ENCODE peak calls at places on chromosomes 5 and 9, in nine cellular contexts. One of them, this sample, is unnamed.
A peak's percentile ranks its signal among the peaks of the same experiment; 100 is the strongest.

GRCh38 chr5:66814146-66814991 is 218.2 kb downstream of the MAST4 start:
- DNase-seq in heart left ventricle: no peak
- DNase-seq in astrocyte: peak; percentile 20
- DNase-seq in gastrocnemius medialis: no peak
- DNase-seq in tibial artery: no peak
- DNase-seq in left lung: no peak
- DNase-seq in ovary: peak; percentile 29
- DNase-seq in testis: peak; percentile 46
- DNase-seq in endodermal cell: peak; percentile 76
- DNase-seq in this sample: peak; percentile 29

GRCh38 chr5:88881566-88881965 is 1.4 kb downstream of the MEF2C start:
- DNase-seq in heart left ventricle: no peak
- DNase-seq in astrocyte: no peak
- DNase-seq in gastrocnemius medialis: no peak
- DNase-seq in tibial artery: no peak
- DNase-seq in left lung: no peak
- DNase-seq in ovary: no peak
- DNase-seq in testis: no peak
- DNase-seq in endodermal cell: no peak
- DNase-seq in this sample: no peak

GRCh38 chr9:86827893-86828292 is 119.4 kb downstream of the GAS1 start:
- DNase-seq in heart left ventricle: no peak
- DNase-seq in astrocyte: no peak
- DNase-seq in gastrocnemius medialis: no peak
- DNase-seq in tibial artery: no peak
- DNase-seq in left lung: no peak
- DNase-seq in ovary: peak; percentile 35
- DNase-seq in testis: no peak
- DNase-seq in endodermal cell: no peak
- DNase-seq in this sample: no peak

GRCh38 chr9:130327070-130327780 is 61.7 kb downstream of the HMCN2 start:
- DNase-seq in heart left ventricle: no peak
- DNase-seq in astrocyte: no peak
- DNase-seq in gastrocnemius medialis: no peak
- DNase-seq in tibial artery: no peak
- DNase-seq in left lung: no peak
- DNase-seq in ovary: no peak
- DNase-seq in testis: no peak
- DNase-seq in endodermal cell: peak; percentile 93
- DNase-seq in this sample: no peak

GRCh38 chr5:62037972-62038371 is 268.0 kb upstream of the KIF2A start:
- DNase-seq in heart left ventricle: no peak
- DNase-seq in astrocyte: no peak
- DNase-seq in gastrocnemius medialis: no peak
- DNase-seq in tibial artery: no peak
- DNase-seq in left lung: no peak
- DNase-seq in ovary: no peak
- DNase-seq in testis: no peak
- DNase-seq in endodermal cell: no peak
- DNase-seq in this sample: no peak

GRCh38 chr9:83334320-83334719 is 203.9 kb downstream of the FRMD3 start:
- DNase-seq in heart left ventricle: peak; percentile 84
- DNase-seq in astrocyte: peak; percentile 26
- DNase-seq in gastrocnemius medialis: peak; percentile 79
- DNase-seq in tibial artery: peak; percentile 87
- DNase-seq in left lung: peak; percentile 79
- DNase-seq in ovary: peak; percentile 77
- DNase-seq in testis: peak; percentile 88
- DNase-seq in endodermal cell: peak; percentile 92
- DNase-seq in this sample: peak; percentile 80

GRCh38 chr5:77356740-77357139 is 135.4 kb downstream of the WDR41 start:
- DNase-seq in heart left ventricle: no peak
- DNase-seq in astrocyte: peak; percentile 58
- DNase-seq in gastrocnemius medialis: no peak
- DNase-seq in tibial artery: no peak
- DNase-seq in left lung: no peak
- DNase-seq in ovary: no peak
- DNase-seq in testis: no peak
- DNase-seq in endodermal cell: no peak
- DNase-seq in this sample: peak; percentile 56

GRCh38 chr5:9483779-9484178 is 62.1 kb downstream of the SEMA5A start:
- DNase-seq in heart left ventricle: no peak
- DNase-seq in astrocyte: no peak
- DNase-seq in gastrocnemius medialis: no peak
- DNase-seq in tibial artery: no peak
- DNase-seq in left lung: no peak
- DNase-seq in ovary: no peak
- DNase-seq in testis: no peak
- DNase-seq in endodermal cell: no peak
- DNase-seq in this sample: no peak

GRCh38 chr9:133546287-133546680 is 11.8 kb downstream of the ADAMTSL2 start:
- DNase-seq in heart left ventricle: no peak
- DNase-seq in astrocyte: no peak
- DNase-seq in gastrocnemius medialis: no peak
- DNase-seq in tibial artery: no peak
- DNase-seq in left lung: no peak
- DNase-seq in ovary: no peak
- DNase-seq in testis: no peak
- DNase-seq in endodermal cell: no peak
- DNase-seq in this sample: no peak

GRCh38 chr9:21752003-21752402 is 50.4 kb upstream of the MTAP start:
- DNase-seq in heart left ventricle: no peak
- DNase-seq in astrocyte: no peak
- DNase-seq in gastrocnemius medialis: no peak
- DNase-seq in tibial artery: no peak
- DNase-seq in left lung: no peak
- DNase-seq in ovary: no peak
- DNase-seq in testis: no peak
- DNase-seq in endodermal cell: peak; percentile 78
- DNase-seq in this sample: no peak

GRCh38 chr5:172284275-172284971 is 859 bp upstream of the UBTD2 start:
- DNase-seq in heart left ventricle: no peak
- DNase-seq in astrocyte: no peak
- DNase-seq in gastrocnemius medialis: peak; percentile 23
- DNase-seq in tibial artery: peak; percentile 38
- DNase-seq in left lung: peak; percentile 39
- DNase-seq in ovary: no peak
- DNase-seq in testis: peak; percentile 58
- DNase-seq in endodermal cell: no peak
- DNase-seq in this sample: no peak

GRCh38 chr5:150081541-150082283 is 4.6 kb downstream of the CSF1R start:
- DNase-seq in heart left ventricle: peak; percentile 73
- DNase-seq in astrocyte: no peak
- DNase-seq in gastrocnemius medialis: peak; percentile 57
- DNase-seq in tibial artery: peak; percentile 75
- DNase-seq in left lung: peak; percentile 89
- DNase-seq in ovary: peak; percentile 35
- DNase-seq in testis: peak; percentile 49
- DNase-seq in endodermal cell: peak; percentile 56
- DNase-seq in this sample: no peak

GRCh38 chr5:142825378-142826089 is 55.4 kb downstream of the ARHGAP26 start:
- DNase-seq in heart left ventricle: peak; percentile 64
- DNase-seq in astrocyte: no peak
- DNase-seq in gastrocnemius medialis: no peak
- DNase-seq in tibial artery: no peak
- DNase-seq in left lung: no peak
- DNase-seq in ovary: no peak
- DNase-seq in testis: peak; percentile 87
- DNase-seq in endodermal cell: peak; percentile 66
- DNase-seq in this sample: peak; percentile 72

GRCh38 chr5:116853992-116854391 is 279.4 kb upstream of the SEMA6A start:
- DNase-seq in heart left ventricle: no peak
- DNase-seq in astrocyte: no peak
- DNase-seq in gastrocnemius medialis: no peak
- DNase-seq in tibial artery: no peak
- DNase-seq in left lung: no peak
- DNase-seq in ovary: no peak
- DNase-seq in testis: no peak
- DNase-seq in endodermal cell: peak; percentile 57
- DNase-seq in this sample: no peak

GRCh38 chr5:36657563-36657995 is 51.2 kb downstream of the SLC1A3 start:
- DNase-seq in heart left ventricle: peak; percentile 66
- DNase-seq in astrocyte: peak; percentile 100
- DNase-seq in gastrocnemius medialis: peak; percentile 84
- DNase-seq in tibial artery: peak; percentile 81
- DNase-seq in left lung: peak; percentile 66
- DNase-seq in ovary: peak; percentile 68
- DNase-seq in testis: peak; percentile 61
- DNase-seq in endodermal cell: no peak
- DNase-seq in this sample: no peak

GRCh38 chr9:5939530-5939929 is 48.8 kb downstream of the MLANA start:
- DNase-seq in heart left ventricle: no peak
- DNase-seq in astrocyte: no peak
- DNase-seq in gastrocnemius medialis: no peak
- DNase-seq in tibial artery: no peak
- DNase-seq in left lung: no peak
- DNase-seq in ovary: no peak
- DNase-seq in testis: no peak
- DNase-seq in endodermal cell: no peak
- DNase-seq in this sample: no peak

GRCh38 chr5:50580506-50580905 is 85.9 kb upstream of the PARP8 start:
- DNase-seq in heart left ventricle: no peak
- DNase-seq in astrocyte: no peak
- DNase-seq in gastrocnemius medialis: no peak
- DNase-seq in tibial artery: no peak
- DNase-seq in left lung: no peak
- DNase-seq in ovary: no peak
- DNase-seq in testis: no peak
- DNase-seq in endodermal cell: no peak
- DNase-seq in this sample: no peak

GRCh38 chr9:97638666-97639065 is 5.0 kb downstream of the NCBP1 start:
- DNase-seq in heart left ventricle: no peak
- DNase-seq in astrocyte: no peak
- DNase-seq in gastrocnemius medialis: no peak
- DNase-seq in tibial artery: no peak
- DNase-seq in left lung: no peak
- DNase-seq in ovary: no peak
- DNase-seq in testis: no peak
- DNase-seq in endodermal cell: peak; percentile 60
- DNase-seq in this sample: no peak

GRCh38 chr5:149410071-149410470 is 31.0 kb upstream of the IL17B start:
- DNase-seq in heart left ventricle: no peak
- DNase-seq in astrocyte: no peak
- DNase-seq in gastrocnemius medialis: no peak
- DNase-seq in tibial artery: no peak
- DNase-seq in left lung: no peak
- DNase-seq in ovary: peak; percentile 16
- DNase-seq in testis: no peak
- DNase-seq in endodermal cell: no peak
- DNase-seq in this sample: no peak

GRCh38 chr5:154520861-154521453 is 42.9 kb upstream of the HAND1 start:
- DNase-seq in heart left ventricle: no peak
- DNase-seq in astrocyte: no peak
- DNase-seq in gastrocnemius medialis: no peak
- DNase-seq in tibial artery: no peak
- DNase-seq in left lung: no peak
- DNase-seq in ovary: no peak
- DNase-seq in testis: peak; percentile 38
- DNase-seq in endodermal cell: peak; percentile 96
- DNase-seq in this sample: peak; percentile 65

GRCh38 chr5:76016258-76016657 is 66.9 kb upstream of the SV2C start:
- DNase-seq in heart left ventricle: no peak
- DNase-seq in astrocyte: no peak
- DNase-seq in gastrocnemius medialis: no peak
- DNase-seq in tibial artery: no peak
- DNase-seq in left lung: no peak
- DNase-seq in ovary: no peak
- DNase-seq in testis: no peak
- DNase-seq in endodermal cell: no peak
- DNase-seq in this sample: no peak
- TF ChIP-seq CTCF in heart left ventricle: no peak
- TF ChIP-seq CTCF in astrocyte: no peak
- TF ChIP-seq CTCF in gastrocnemius medialis: no peak
- TF ChIP-seq CTCF in tibial artery: no peak
- TF ChIP-seq CTCF in left lung: no peak
- TF ChIP-seq CTCF in ovary: no peak
- TF ChIP-seq CTCF in testis: no peak
- TF ChIP-seq CTCF in endodermal cell: peak; percentile 59
- TF ChIP-seq CTCF in this sample: no peak

GRCh38 chr5:96703985-96704384 is 41.8 kb downstream of the CAST start:
- DNase-seq in heart left ventricle: no peak
- DNase-seq in astrocyte: no peak
- DNase-seq in gastrocnemius medialis: peak; percentile 27
- DNase-seq in tibial artery: no peak
- DNase-seq in left lung: no peak
- DNase-seq in ovary: no peak
- DNase-seq in testis: no peak
- DNase-seq in endodermal cell: no peak
- DNase-seq in this sample: no peak
- H3K4me3 ChIP-seq in heart left ventricle: peak overlapping the region; percentile 65
- H3K4me3 ChIP-seq in astrocyte: peak overlapping the region; percentile 81
- H3K4me3 ChIP-seq in gastrocnemius medialis: peak overlapping the region; percentile 79
- H3K4me3 ChIP-seq in tibial artery: peak overlapping the region; percentile 70
- H3K4me3 ChIP-seq in left lung: peak overlapping the region; percentile 65
- H3K4me3 ChIP-seq in ovary: no peak overlapping the region
- H3K4me3 ChIP-seq in testis: no peak overlapping the region
- H3K4me3 ChIP-seq in endodermal cell: peak overlapping the region; percentile 83
- H3K4me3 ChIP-seq in this sample: peak overlapping the region; percentile 63

GRCh38 chr5:63245271-63245670 is 666.7 kb downstream of the LRRC70 start:
- DNase-seq in heart left ventricle: no peak
- DNase-seq in astrocyte: peak; percentile 44
- DNase-seq in gastrocnemius medialis: no peak
- DNase-seq in tibial artery: no peak
- DNase-seq in left lung: no peak
- DNase-seq in ovary: no peak
- DNase-seq in testis: no peak
- DNase-seq in endodermal cell: no peak
- DNase-seq in this sample: no peak

DNA sequence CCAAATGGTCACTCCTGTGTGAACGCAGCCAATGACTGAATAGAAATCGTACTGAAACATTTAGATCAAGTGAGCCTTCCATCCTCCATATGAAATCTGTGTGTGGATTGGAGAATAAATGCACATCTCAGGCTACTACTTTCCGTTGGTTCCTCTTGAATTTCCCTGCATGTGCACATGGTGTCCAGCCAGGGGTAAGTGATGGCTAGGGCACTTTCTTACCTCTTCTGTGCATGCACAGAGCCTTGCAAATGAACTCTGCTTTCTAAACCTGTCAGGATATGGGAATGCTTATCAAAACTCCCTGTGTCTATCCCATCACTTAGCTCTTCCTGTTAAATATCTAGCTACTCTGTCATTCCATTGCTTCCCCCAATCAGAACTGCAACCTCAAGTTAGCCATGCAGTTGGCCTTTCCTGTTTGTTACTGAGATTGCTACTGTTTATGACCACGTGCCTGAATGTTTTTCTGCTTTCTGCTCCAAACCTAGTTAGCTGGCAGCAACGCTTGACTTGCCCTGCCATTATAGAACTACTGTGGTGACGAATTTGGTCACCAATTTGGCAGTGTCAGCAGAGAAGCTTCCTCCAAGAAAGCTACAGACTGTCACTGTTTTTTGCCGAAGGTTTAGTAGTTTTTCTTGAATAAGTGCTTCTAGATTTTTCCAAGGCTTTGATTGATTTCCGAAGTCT is 661.6 kb downstream of the LRRC70 start:
- DNase-seq in heart left ventricle: no peak
- DNase-seq in astrocyte: no peak
- DNase-seq in gastrocnemius medialis: no peak
- DNase-seq in tibial artery: no peak
- DNase-seq in left lung: no peak
- DNase-seq in ovary: no peak
- DNase-seq in testis: no peak
- DNase-seq in endodermal cell: no peak
- DNase-seq in this sample: no peak
- H3K27ac ChIP-seq in heart left ventricle: no peak overlapping the region
- H3K27ac ChIP-seq in astrocyte: no peak overlapping the region
- H3K27ac ChIP-seq in gastrocnemius medialis: no peak overlapping the region
- H3K27ac ChIP-seq in tibial artery: no peak overlapping the region
- H3K27ac ChIP-seq in left lung: no peak overlapping the region
- H3K27ac ChIP-seq in ovary: no peak overlapping the region
- H3K27ac ChIP-seq in testis: no peak overlapping the region
- H3K27ac ChIP-seq in endodermal cell: no peak overlapping the region
- H3K27ac ChIP-seq in this sample: no peak overlapping the region

GRCh38 chr5:167049043-167049663 is 1242.3 kb upstream of the WWC1 start:
- DNase-seq in heart left ventricle: no peak
- DNase-seq in astrocyte: peak; percentile 16
- DNase-seq in gastrocnemius medialis: no peak
- DNase-seq in tibial artery: no peak
- DNase-seq in left lung: no peak
- DNase-seq in ovary: peak; percentile 37
- DNase-seq in testis: peak; percentile 71
- DNase-seq in endodermal cell: peak; percentile 61
- DNase-seq in this sample: no peak
- TF ChIP-seq CTCF in heart left ventricle: peak; percentile 55
- TF ChIP-seq CTCF in astrocyte: peak; percentile 55
- TF ChIP-seq CTCF in gastrocnemius medialis: no peak
- TF ChIP-seq CTCF in tibial artery: no peak
- TF ChIP-seq CTCF in left lung: peak; percentile 37
- TF ChIP-seq CTCF in ovary: peak; percentile 38
- TF ChIP-seq CTCF in testis: peak; percentile 52
- TF ChIP-seq CTCF in endodermal cell: peak; percentile 91
- TF ChIP-seq CTCF in this sample: peak; percentile 68